ENCODE peak calls at places on chromosome 12, in six cellular contexts. K is fibroblast of lung, M is endothelial cell of umbilical vein, G is adipocyte, O is neural progenitor cell, A is kidney. J is an unnamed sample.

GRCh38 chr12:123109319-123109772 is 41.5 kb downstream of the PITPNM2 start:
- DNase-seq in G (no peak), K (no peak), O (no peak), A (no peak), M (no peak), J (no peak)

GRCh38 chr12:81077686-81078441 is at the start of gene ACSS3:
- DNase-seq in A (peak), M (no peak), K (peak), G (peak), O (peak), J (no peak)

GRCh38 chr12:132597333-132598283 is 12.8 kb downstream of the LRCOL1 start:
- DNase-seq in K (peak), O (peak), A (peak), M (peak), G (peak), J (peak)

GRCh38 chr12:111224196-111225066 is 144.5 kb downstream of the PHETA1 start:
- DNase-seq in O (no peak), A (no peak), G (no peak), K (no peak), M (peak), J (no peak)

GRCh38 chr12:1607940-1608782 is 13.8 kb upstream of the FBXL14 start:
- DNase-seq in A (no peak), O (no peak), G (peak), K (no peak), M (peak), J (no peak)

GRCh38 chr12:122749569-122750332 is 2.9 kb upstream of the DENR start:
- DNase-seq in A (peak), K (no peak), G (no peak), O (peak), M (no peak), J (no peak)

GRCh38 chr12:87428701-87429277 is 600.4 kb downstream of the C12orf50 start:
- DNase-seq in A (no peak), K (peak), G (peak), O (no peak), M (peak), J (no peak)

GRCh38 chr12:6235499-6235898 is 35.3 kb downstream of the CD9 start:
- DNase-seq in K (no peak), M (peak), G (no peak), O (no peak), A (peak), J (no peak)

GRCh38 chr12:69933115-69933552 is 108.1 kb downstream of the MYRFL start:
- DNase-seq in K (no peak), A (no peak), M (no peak), O (peak), G (no peak), J (no peak)
- H3K9ac ChIP-seq in K (no peak), A (no peak), M (no peak), O (no peak), G (no peak), J (no peak)

GRCh38 chr12:93448796-93449195 is 7.0 kb upstream of the UBE2N start:
- DNase-seq in M (no peak), O (no peak), A (no peak), G (no peak), K (no peak), J (no peak)

GRCh38 chr12:93451423-93452158 is 9.8 kb upstream of the UBE2N start:
- DNase-seq in M (no peak), A (no peak), K (no peak), O (no peak), G (no peak), J (no peak)

GRCh38 chr12:93453633-93454032 is 11.9 kb upstream of the UBE2N start:
- DNase-seq in M (no peak), A (no peak), K (peak), G (peak), O (peak), J (no peak)

GRCh38 chr12:93447555-93448265 is 6.0 kb upstream of the UBE2N start:
- DNase-seq in O (no peak), M (no peak), A (no peak), G (no peak), K (no peak), J (no peak)

GRCh38 chr12:93449277-93449676 is 7.5 kb upstream of the UBE2N start:
- DNase-seq in K (no peak), M (no peak), G (no peak), O (no peak), A (no peak), J (no peak)
- H3K9ac ChIP-seq in K (no peak), M (no peak), G (no peak), O (no peak), A (no peak), J (no peak)

GRCh38 chr12:109714141-109714912 is 702 bp downstream of the FAM222A start:
- DNase-seq in K (peak), M (peak), G (peak), A (peak), O (peak), J (no peak)
- H3K9ac ChIP-seq in K (no peak), M (no peak), G (no peak), A (peak), O (peak), J (peak)

GRCh38 chr12:47812797-47813490 is 6.8 kb downstream of the HDAC7 start:
- DNase-seq in K (peak), O (peak), M (peak), A (peak), G (peak), J (no peak)

GRCh38 chr12:47811070-47811391 is 8.7 kb downstream of the HDAC7 start:
- DNase-seq in G (no peak), A (no peak), M (no peak), O (no peak), K (no peak), J (no peak)

GRCh38 chr12:47814539-47815170 is 5.0 kb downstream of the HDAC7 start:
- DNase-seq in K (no peak), M (no peak), O (no peak), A (peak), G (no peak), J (no peak)

GRCh38 chr12:47813491-47814196 is 6.1 kb downstream of the HDAC7 start:
- DNase-seq in G (no peak), O (peak), K (no peak), A (peak), M (peak), J (no peak)

GRCh38 chr12:47811581-47812484 is 7.9 kb downstream of the HDAC7 start:
- DNase-seq in A (no peak), G (peak), O (no peak), M (peak), K (peak), J (no peak)
- H3K9ac ChIP-seq in A (peak), G (peak), O (no peak), M (peak), K (peak), J (peak)

GRCh38 chr12:104576980-104577925 is 120.5 kb downstream of the CHST11 start:
- DNase-seq in K (peak), O (no peak), M (no peak), A (no peak), G (peak), J (no peak)

GRCh38 chr12:104576178-104576778 is 119.5 kb downstream of the CHST11 start:
- DNase-seq in M (no peak), G (no peak), A (no peak), O (no peak), K (no peak), J (no peak)

GRCh38 chr12:104571328-104571727 is 114.6 kb downstream of the CHST11 start:
- DNase-seq in O (no peak), A (no peak), K (no peak), G (no peak), M (no peak), J (no peak)

GRCh38 chr12:104578453-104578852 is 121.7 kb downstream of the CHST11 start:
- DNase-seq in M (no peak), K (peak), A (no peak), G (peak), O (peak), J (no peak)

GRCh38 chr12:104575442-104575841 is 118.7 kb downstream of the CHST11 start:
- DNase-seq in G (no peak), A (no peak), M (no peak), K (no peak), O (no peak), J (no peak)
- H3K9ac ChIP-seq in G (no peak), A (no peak), M (no peak), K (no peak), O (no peak), J (no peak)

GRCh38 chr12:3107071-3107583 is 29.9 kb downstream of the TSPAN9 start:
- DNase-seq in M (no peak), K (peak), A (no peak), G (peak), O (peak), J (no peak)
- H3K9ac ChIP-seq in M (no peak), K (no peak), A (peak), G (no peak), O (no peak), J (no peak)

GRCh38 chr12:93989913-93990312 is 158.5 kb upstream of the PLXNC1 start:
- DNase-seq in G (no peak), A (no peak), M (no peak), K (no peak), O (no peak), J (no peak)

GRCh38 chr12:93996321-93996720 is 152.1 kb upstream of the PLXNC1 start:
- DNase-seq in K (no peak), G (no peak), O (peak), M (no peak), A (no peak), J (no peak)

GRCh38 chr12:93991882-93992415 is 156.4 kb upstream of the PLXNC1 start:
- DNase-seq in M (no peak), O (no peak), G (no peak), K (no peak), A (no peak), J (no peak)

GRCh38 chr12:93990832-93991748 is 157.3 kb upstream of the PLXNC1 start:
- DNase-seq in G (no peak), A (peak), K (peak), M (no peak), O (peak), J (no peak)
- H3K9ac ChIP-seq in G (peak), A (no peak), K (no peak), M (no peak), O (no peak), J (no peak)

DNA sequence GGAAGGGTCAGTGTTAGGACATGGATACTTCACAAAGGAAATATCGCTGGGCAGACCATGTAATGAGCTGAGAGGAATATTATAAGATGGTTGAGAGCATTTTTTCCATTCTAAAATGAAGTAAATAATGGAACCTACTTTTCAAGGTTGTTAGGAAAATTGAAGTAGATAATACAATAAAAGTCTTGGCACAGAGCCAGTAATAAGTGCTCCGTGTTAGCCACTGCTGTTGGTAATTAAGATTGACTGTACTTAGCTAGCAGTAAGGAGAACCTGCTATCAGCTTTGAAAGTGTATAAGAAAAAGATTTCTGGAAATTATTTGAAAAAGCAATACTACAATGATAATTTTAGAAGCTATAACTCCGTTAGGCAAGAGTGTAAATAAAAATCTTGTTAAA is 77.6 kb downstream of the SCAF11 start:
- DNase-seq in O (no peak), M (peak), A (no peak), G (no peak), K (no peak), J (no peak)
- H3K9ac ChIP-seq in O (no peak), M (no peak), A (no peak), G (no peak), K (no peak), J (no peak)

DNA sequence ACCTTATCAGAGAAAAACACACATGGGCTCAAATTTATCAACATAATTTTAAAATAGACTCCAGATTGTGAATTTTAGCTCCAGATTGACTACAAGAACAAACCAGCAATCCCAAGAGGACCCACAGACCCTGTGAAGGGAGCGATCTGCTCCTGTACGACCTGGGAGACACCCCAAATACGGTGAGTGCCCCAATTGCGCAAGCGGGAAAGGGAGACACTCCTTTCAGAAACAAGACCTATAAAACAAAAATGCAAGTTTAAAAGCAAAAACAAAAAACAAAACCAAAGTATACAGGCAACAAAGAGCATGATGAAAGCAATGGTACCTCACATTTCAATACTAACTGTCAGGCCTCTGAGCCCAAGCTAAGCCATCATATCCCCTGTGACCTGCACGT is 32.1 kb downstream of the DNAI7 start:
- DNase-seq in A (no peak), K (no peak), O (no peak), G (no peak), M (no peak), J (no peak)
- H3K9ac ChIP-seq in A (no peak), K (no peak), O (no peak), G (no peak), M (no peak), J (no peak)

DNA sequence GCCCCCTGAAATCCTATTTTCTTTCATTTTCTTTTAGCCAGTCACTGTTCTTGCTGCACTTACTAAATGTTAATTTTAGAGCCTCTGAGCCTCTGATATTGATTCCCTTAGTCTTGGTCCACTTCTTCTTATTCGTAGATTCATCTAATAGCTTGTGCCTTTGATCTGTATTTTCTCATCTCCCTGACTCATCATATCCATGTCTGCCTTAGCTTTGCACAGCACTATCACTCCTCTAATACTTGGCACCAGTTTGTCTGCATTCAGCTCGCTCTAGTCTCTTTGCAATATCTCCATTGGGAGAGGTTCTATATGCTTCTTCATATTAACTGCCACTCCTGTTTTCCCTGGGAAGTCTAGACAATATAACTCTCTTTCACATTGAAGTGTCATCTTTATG is 68.5 kb upstream of the CSRP2 start:
- DNase-seq in G (no peak), O (no peak), M (no peak), A (no peak), K (no peak), J (no peak)
- H3K9ac ChIP-seq in G (no peak), O (no peak), M (no peak), A (no peak), K (no peak), J (no peak)

J was measured in HCT116.